ENCODE peak calls at places on chromosome X, in ten cellular contexts. N, D, U, S, A, Q, I, H, O and B are unnamed samples.
A peak's percentile ranks its signal among the peaks of the same experiment; 100 is the strongest.

GRCh38 chrX:151973851-151974335 is 583 bp downstream of the GABRE start:
- DNase-seq in U (no peak), S (peak; percentile 35), D (no peak), I (peak; percentile 74), Q (peak; percentile 26), N (peak; percentile 8), H (peak; percentile 81), A (peak; percentile 29), O (no peak), B (no peak)

GRCh38 chrX:131746491-131746968 is 202.7 kb downstream of the OR13H1 start:
- DNase-seq in I (no peak), D (no peak), A (no peak), Q (peak; percentile 43), N (no peak), H (peak; percentile 93), S (peak; percentile 55), U (peak; percentile 93), O (no peak), B (peak; percentile 81)

GRCh38 chrX:104392350-104392749 is 137.6 kb upstream of the ESX1 start:
- DNase-seq in S (no peak), Q (no peak), O (no peak), D (no peak), U (no peak), H (no peak), I (no peak), N (no peak), A (no peak), B (no peak)

GRCh38 chrX:95950679-95951078 is 734.0 kb upstream of the DIAPH2 start:
- DNase-seq in N (no peak), O (no peak), H (no peak), U (peak; percentile 66), I (no peak), Q (no peak), D (no peak), A (no peak), S (no peak), B (no peak)

GRCh38 chrX:149044471-149044870 is 460.6 kb downstream of the IDS start:
- DNase-seq in H (no peak), D (no peak), I (no peak), O (no peak), N (no peak), A (no peak), U (no peak), S (no peak), Q (no peak), B (no peak)

GRCh38 chrX:134382821-134383220 is 77.1 kb upstream of the HPRT1 start:
- DNase-seq in D (no peak), I (no peak), N (no peak), U (no peak), A (no peak), H (no peak), O (no peak), S (no peak), Q (no peak), B (no peak)

GRCh38 chrX:120301960-120302359 is 9.3 kb downstream of the TMEM255A start:
- DNase-seq in S (no peak), A (no peak), O (no peak), N (no peak), Q (no peak), D (no peak), I (no peak), H (no peak), U (no peak), B (no peak)

GRCh38 chrX:12128017-12128416 is 10.3 kb upstream of the FRMPD4 start:
- DNase-seq in D (no peak), O (no peak), U (peak; percentile 0), H (no peak), S (no peak), I (no peak), N (no peak), A (no peak), Q (no peak), B (no peak)

GRCh38 chrX:110086916-110087484 is 84.1 kb downstream of the TMEM164 start:
- DNase-seq in H (no peak), D (no peak), A (peak; percentile 96), Q (peak; percentile 38), U (peak; percentile 13), S (peak; percentile 34), I (no peak), N (peak; percentile 7), O (no peak), B (no peak)

GRCh38 chrX:109619816-109620215 is 5.2 kb downstream of the KCNE5 start:
- DNase-seq in Q (no peak), O (no peak), D (no peak), N (no peak), S (peak; percentile 25), A (no peak), U (no peak), I (no peak), H (no peak), B (no peak)

GRCh38 chrX:6660567-6661252 is 125.8 kb upstream of the VCX3A start:
- DNase-seq in S (no peak), H (no peak), I (no peak), Q (no peak), O (no peak), A (no peak), D (no peak), U (no peak), N (no peak), B (no peak)

GRCh38 chrX:143633530-143634372 is 2.1 kb downstream of the SLITRK4 start:
- DNase-seq in Q (no peak), U (peak; percentile 66), D (no peak), H (peak; percentile 80), N (peak; percentile 3), S (peak; percentile 61), O (no peak), A (no peak), I (no peak), B (no peak)

GRCh38 chrX:85619962-85620361 is 240.5 kb upstream of the POF1B start:
- DNase-seq in H (no peak), D (no peak), I (no peak), U (no peak), A (no peak), Q (no peak), O (no peak), S (no peak), N (no peak), B (no peak)

GRCh38 chrX:150482537-150483217 is 85.7 kb upstream of the MTM1 start:
- DNase-seq in O (no peak), Q (peak; percentile 39), D (no peak), I (no peak), H (no peak), N (no peak), S (no peak), U (peak; percentile 75), A (peak; percentile 73), B (no peak)

GRCh38 chrX:73868916-73869315 is 305.9 kb downstream of the CHIC1 start:
- DNase-seq in O (no peak), I (no peak), D (no peak), A (no peak), U (no peak), S (no peak), N (no peak), Q (no peak), H (no peak), B (no peak)

GRCh38 chrX:146396409-146396808 is 413.2 kb upstream of the CXorf51B start:
- DNase-seq in H (no peak), S (no peak), D (no peak), U (peak; percentile 1), Q (no peak), A (no peak), O (peak; percentile 7), N (no peak), I (no peak), B (no peak)

GRCh38 chrX:19840899-19841648 is 46.3 kb downstream of the SH3KBP1 start:
- DNase-seq in D (no peak), O (peak; percentile 81), H (no peak), Q (no peak), A (no peak), S (no peak), U (no peak), N (no peak), I (no peak), B (no peak)

GRCh38 chrX:77505227-77505626 is 58.0 kb downstream of the FGF16 start:
- DNase-seq in N (no peak), D (no peak), O (peak; percentile 53), U (peak; percentile 59), Q (no peak), S (peak; percentile 16), I (no peak), H (no peak), A (peak; percentile 71), B (no peak)

GRCh38 chrX:136736690-136737089 is 44.0 kb downstream of the ARHGEF6 start:
- DNase-seq in I (no peak), Q (no peak), U (no peak), N (no peak), O (no peak), H (no peak), S (no peak), A (no peak), D (no peak), B (no peak)

GRCh38 chrX:145475725-145476124 is 228.4 kb downstream of the SPANXN1 start:
- DNase-seq in O (no peak), S (no peak), Q (no peak), A (no peak), N (no peak), D (no peak), I (no peak), U (no peak), H (no peak), B (no peak)

GRCh38 chrX:131729295-131729694 is 185.4 kb downstream of the OR13H1 start:
- DNase-seq in H (peak; percentile 94), D (no peak), U (peak; percentile 90), Q (peak; percentile 54), N (no peak), S (no peak), O (no peak), A (no peak), I (no peak), B (peak; percentile 88)

GRCh38 chrX:46704767-46705386 is 54.0 kb downstream of the SLC9A7 start:
- DNase-seq in S (no peak), A (peak; percentile 55), H (no peak), I (no peak), U (no peak), N (no peak), D (no peak), Q (no peak), O (peak; percentile 80), B (no peak)

GRCh38 chrX:53681661-53682060 is 4.9 kb downstream of the HUWE1 start:
- DNase-seq in S (no peak), Q (no peak), D (no peak), N (no peak), A (peak; percentile 53), I (no peak), H (no peak), U (no peak), O (no peak), B (no peak)

GRCh38 chrX:15310117-15310516 is 5.3 kb downstream of the ASB11 start:
- DNase-seq in Q (peak; percentile 12), U (peak; percentile 59), H (no peak), I (no peak), O (no peak), S (peak; percentile 57), A (peak; percentile 40), N (no peak), D (no peak), B (peak; percentile 44)

GRCh38 chrX:103878466-103879151 is 46.6 kb upstream of the RAB9B start:
- DNase-seq in S (peak; percentile 16), O (no peak), D (no peak), U (no peak), N (no peak), H (no peak), Q (peak; percentile 53), I (no peak), A (peak; percentile 90), B (no peak)

GRCh38 chrX:155048997-155049619 is 21.8 kb downstream of the CMC4 start:
- DNase-seq in D (peak; percentile 52), I (no peak), O (peak; percentile 80), U (peak; percentile 61), N (no peak), Q (peak; percentile 28), S (peak; percentile 34), A (peak; percentile 68), H (no peak), B (no peak)

GRCh38 chrX:118839334-118839958 is 15.8 kb downstream of the ZCCHC12 start:
- DNase-seq in U (peak; percentile 84), H (peak; percentile 94), I (peak; percentile 91), D (peak; percentile 69), A (peak; percentile 45), N (peak; percentile 22), O (peak; percentile 82), S (peak; percentile 68), Q (peak; percentile 77), B (peak; percentile 88)

GRCh38 chrX:68681443-68681941 is 34.0 kb downstream of the STARD8 start:
- DNase-seq in H (no peak), U (no peak), Q (no peak), N (peak; percentile 18), I (no peak), A (peak; percentile 76), S (peak; percentile 83), D (no peak), O (peak; percentile 37), B (no peak)